ENCODE peak calls at places on chromosomes 1 and 21, in five cellular contexts. B is mesendoderm, W is Peyer's patch, M is uterus, J is lung. N is an unnamed sample. For H3K27me3, the result is how much of the 10 kb centered on the place peaks cover.

GRCh38 chr21:43824250-43824882 is 35.0 kb downstream of the RRP1 start:
- DNase-seq in B (no peak), M (no peak), J (no peak), W (no peak), N (peak)

GRCh38 chr1:215273838-215274516 is 191.4 kb downstream of the KCNK2 start:
- DNase-seq in M (no peak), W (no peak), J (no peak), B (no peak), N (peak)

GRCh38 chr1:53049574-53049967 is 12.4 kb upstream of the PODN start:
- DNase-seq in J (no peak), M (no peak), B (no peak), W (no peak), N (no peak)

GRCh38 chr1:209349372-209350324 is 233.9 kb upstream of the CAMK1G start:
- DNase-seq in W (no peak), J (no peak), M (peak), B (peak), N (no peak)

GRCh38 chr1:213982814-213983588 is 4.8 kb upstream of the PROX1 start:
- DNase-seq in M (no peak), J (no peak), B (peak), W (no peak), N (no peak)

GRCh38 chr1:225428879-225429455 is 1.1 kb upstream of the LBR start:
- DNase-seq in J (no peak), W (no peak), M (no peak), B (no peak), N (no peak)

GRCh38 chr1:110877364-110877763 is 4.4 kb downstream of the CD53 start:
- DNase-seq in J (no peak), B (no peak), M (no peak), W (no peak), N (no peak)

GRCh38 chr1:204446413-204447111 is 34.9 kb upstream of the PPP1R15B start:
- DNase-seq in W (peak), B (peak), J (peak), M (peak), N (peak)

GRCh38 chr1:45010855-45011811 is at the start of gene HECTD3:
- DNase-seq in W (peak), J (peak), B (peak), M (peak), N (peak)

GRCh38 chr21:46515109-46515508 is 56.4 kb downstream of the DIP2A start:
- DNase-seq in J (no peak), W (no peak), B (no peak), M (peak), N (no peak)

GRCh38 chr1:47186267-47187185 is 3.3 kb downstream of the PDZK1IP1 start:
- DNase-seq in J (no peak), W (no peak), B (no peak), M (no peak), N (no peak)

GRCh38 chr1:151713044-151713443 is 3.6 kb downstream of the CELF3 start:
- DNase-seq in B (no peak), W (peak), M (no peak), J (no peak), N (no peak)

GRCh38 chr1:44719318-44719717 is 11.7 kb downstream of the RNU5D-1 start:
- DNase-seq in B (no peak), M (no peak), J (no peak), W (no peak), N (no peak)

GRCh38 chr1:228358039-228358763 is 48.4 kb downstream of the TRIM11 start:
- DNase-seq in B (no peak), W (no peak), M (no peak), J (no peak), N (no peak)

GRCh38 chr1:200022239-200022804 is 5.2 kb upstream of the NR5A2 start:
- DNase-seq in W (no peak), M (no peak), J (no peak), B (no peak), N (no peak)

GRCh38 chr1:244970661-244971523 is 106.5 kb upstream of the HNRNPU start:
- DNase-seq in J (peak), M (peak), B (peak), W (peak), N (peak)

GRCh38 chr1:120179420-120180348 is 3.4 kb upstream of the SEC22B start:
- DNase-seq in B (peak), M (peak), W (no peak), J (no peak), N (peak)

GRCh38 chr21:45590726-45591618 is 48.7 kb upstream of the SLC19A1 start:
- DNase-seq in J (no peak), M (peak), B (no peak), W (peak), N (no peak)

GRCh38 chr1:175427625-175428024 is 235.0 kb upstream of the KIAA0040 start:
- DNase-seq in B (no peak), W (no peak), M (no peak), J (no peak), N (no peak)

GRCh38 chr1:9758559-9759121 is 65.1 kb downstream of the CLSTN1 start:
- DNase-seq in W (peak), B (no peak), J (no peak), M (no peak), N (no peak)

GRCh38 chr1:50658421-50659076 is 235.3 kb upstream of the DMRTA2 start:
- DNase-seq in W (no peak), J (no peak), B (no peak), M (no peak), N (peak)

GRCh38 chr1:236465959-236466303 is 57.9 kb upstream of the LGALS8 start:
- DNase-seq in M (no peak), W (no peak), J (no peak), B (no peak), N (no peak)

GRCh38 chr1:25004355-25004754 is 74.3 kb upstream of the RUNX3 start:
- DNase-seq in J (no peak), W (no peak), B (no peak), M (no peak), N (no peak)

GRCh38 chr1:66446261-66447001 is 87.5 kb upstream of the SGIP1 start:
- DNase-seq in M (no peak), J (no peak), W (no peak), B (peak), N (peak)

GRCh38 chr1:228378453-228379164 is 28.0 kb downstream of the TRIM11 start:
- DNase-seq in B (peak), M (peak), W (peak), J (peak), N (no peak)

GRCh38 chr1:9275567-9276034 is 17.1 kb upstream of the SPSB1 start:
- DNase-seq in W (peak), B (peak), M (no peak), J (peak), N (peak)

GRCh38 chr1:33379631-33380354 is 51.1 kb downstream of the PHC2 start:
- DNase-seq in J (no peak), M (no peak), B (no peak), W (no peak), N (no peak)

GRCh38 chr1:39214021-39214713 is 9.7 kb downstream of the MACF1 start:
- DNase-seq in M (no peak), J (peak), B (peak), W (no peak), N (no peak)

GRCh38 chr1:112672009-112672408 is 2.5 kb upstream of the MOV10 start:
- DNase-seq in J (no peak), W (no peak), B (peak), M (no peak), N (no peak)

GRCh38 chr1:11364170-11364569 is 91.2 kb downstream of the UBIAD1 start:
- DNase-seq in M (no peak), B (no peak), J (no peak), W (no peak), N (no peak)

GRCh38 chr1:11355594-11356467 is 82.8 kb downstream of the UBIAD1 start:
- DNase-seq in B (peak), M (no peak), J (no peak), W (no peak), N (no peak)

GRCh38 chr1:11354893-11355593 is 82.0 kb downstream of the UBIAD1 start:
- DNase-seq in J (no peak), M (no peak), B (peak), W (no peak), N (no peak)

GRCh38 chr1:11357291-11357690 is 84.3 kb downstream of the UBIAD1 start:
- DNase-seq in J (no peak), M (no peak), B (no peak), W (no peak), N (no peak)

GRCh38 chr1:11358991-11359390 is 86.0 kb downstream of the UBIAD1 start:
- DNase-seq in B (no peak), W (no peak), J (no peak), M (no peak), N (no peak)
- H3K27me3 ChIP-seq in B (under half), W (under half), J (under half), M (under half), N (half or more)

GRCh38 chr1:173499729-173500128 is 22.6 kb downstream of the PRDX6 start:
- DNase-seq in B (no peak), M (no peak), J (no peak), W (no peak), N (no peak)

GRCh38 chr1:173503391-173503790 is 26.3 kb downstream of the PRDX6 start:
- DNase-seq in W (no peak), B (no peak), J (no peak), M (no peak), N (no peak)

GRCh38 chr1:173505401-173505800 is 28.3 kb downstream of the PRDX6 start:
- DNase-seq in W (no peak), J (no peak), M (no peak), B (no peak), N (no peak)

GRCh38 chr1:173504268-173504667 is 27.1 kb downstream of the PRDX6 start:
- DNase-seq in M (no peak), W (no peak), B (no peak), J (no peak), N (no peak)

DNA sequence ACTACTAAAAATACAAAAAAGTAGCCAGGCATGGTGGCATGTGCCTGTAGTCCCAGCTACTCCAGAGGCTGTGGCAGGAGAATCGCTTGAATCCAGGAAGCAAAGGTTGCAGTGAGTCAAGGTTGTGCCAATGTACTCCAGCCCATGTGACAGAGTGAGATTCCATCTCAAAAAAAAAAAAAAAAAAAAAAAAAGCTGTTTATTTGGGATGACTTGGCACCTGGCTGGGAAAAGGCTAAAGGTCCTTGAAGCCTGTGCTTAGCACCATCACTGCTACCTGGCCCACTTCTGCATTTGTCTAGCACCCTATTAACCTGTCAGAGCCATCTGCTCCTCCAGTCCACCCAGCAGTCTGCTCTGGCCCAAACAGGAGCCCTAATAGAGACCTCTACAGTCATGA is 25.0 kb downstream of the PRDX6 start:
- DNase-seq in M (no peak), W (no peak), J (no peak), B (no peak), N (no peak)
- H3K4me3 ChIP-seq in M (no peak), W (no peak), J (no peak), B (no peak), N (no peak)

GRCh38 chr1:230507671-230508407 is 81.7 kb upstream of the PGBD5 start:
- DNase-seq in B (no peak), M (no peak), W (no peak), J (peak), N (peak)
- H3K27me3 ChIP-seq in B (under half), M (under half), W (under half), J (under half), N (under half)

GRCh38 chr1:92831762-92832536 is at the start of gene RPL5:
- DNase-seq in M (peak), B (peak), J (peak), W (peak), N (peak)

GRCh38 chr1:92833840-92834239 is 2.0 kb downstream of the RPL5 start:
- DNase-seq in J (no peak), W (no peak), M (no peak), B (no peak), N (no peak)

GRCh38 chr1:92837062-92837461 is 5.2 kb downstream of the RPL5 start:
- DNase-seq in B (no peak), M (no peak), W (no peak), J (no peak), N (no peak)

GRCh38 chr1:92832537-92833160 is 809 bp downstream of the RPL5 start:
- DNase-seq in B (no peak), M (no peak), W (no peak), J (no peak), N (no peak)

GRCh38 chr1:92834617-92835016 is 2.8 kb downstream of the RPL5 start:
- DNase-seq in B (no peak), M (no peak), J (no peak), W (no peak), N (no peak)
- H3K4me3 ChIP-seq in B (no peak), M (no peak), J (no peak), W (no peak), N (no peak)

GRCh38 chr1:224312025-224312424 is 17.9 kb downstream of the NVL start:
- DNase-seq in W (no peak), B (no peak), M (no peak), J (no peak), N (no peak)
- H3K27me3 ChIP-seq in W (under half), B (under half), M (under half), J (under half), N (under half)

GRCh38 chr1:160046494-160047115 is 14.8 kb upstream of the PIGM start:
- DNase-seq in B (peak), J (peak), M (peak), W (peak), N (peak)
- H3K4me3 ChIP-seq in B (no peak), J (no peak), M (no peak), W (peak), N (no peak)

GRCh38 chr1:116693759-116694482 is 26.4 kb upstream of the IGSF3 start:
- DNase-seq in M (no peak), B (no peak), W (no peak), J (no peak), N (no peak)
- H3K27me3 ChIP-seq in M (under half), B (under half), W (under half), J (under half), N (under half)

GRCh38 chr1:26291433-26291832 is 11.5 kb downstream of the SH3BGRL3 start:
- DNase-seq in W (no peak), M (no peak), B (no peak), J (no peak), N (no peak)
- H3K4me3 ChIP-seq in W (no peak), M (no peak), B (no peak), J (no peak), N (no peak)

N was measured in SJSA1.